ENCODE peak calls at places on chromosomes 4 and X, in eight cellular contexts. X is kidney glomerular epithelial cell; A is activated CD8-positive, alpha-beta T cell treated with anti-CD3 and anti-CD28 coated beads for 36 hours; H is posterior vena cava; D is hippocampal formation; Q is non-pigmented ciliary epithelial cell; C is GM04504; P is KG1. J is an unnamed sample.

GRCh38 chrX:124393238-124393637 is 46.9 kb downstream of the SH2D1A start:
- DNase-seq in Q (no peak), P (no peak), C (no peak), X (no peak), H (no peak), D (no peak), A (no peak), J (no peak)

GRCh38 chr4:182913036-182913435 is 4.2 kb downstream of the DCTD start:
- DNase-seq in D (no peak), C (no peak), Q (no peak), A (no peak), P (no peak), X (no peak), H (no peak), J (no peak)

GRCh38 chr4:125013891-125014290 is 300.9 kb upstream of the FAT4 start:
- DNase-seq in P (no peak), Q (no peak), X (no peak), D (no peak), C (no peak), H (no peak), A (no peak), J (no peak)

GRCh38 chr4:164959896-164960295 is 17.6 kb downstream of the TRIM61 start:
- DNase-seq in D (no peak), C (no peak), X (no peak), P (no peak), H (no peak), A (no peak), Q (no peak), J (no peak)

GRCh38 chr4:15238720-15239119 is 189.1 kb upstream of the C1QTNF7 start:
- DNase-seq in Q (no peak), A (peak), X (peak), C (peak), P (peak), H (no peak), D (peak), J (no peak)

GRCh38 chr4:47744843-47745382 is 93.0 kb downstream of the CORIN start:
- DNase-seq in C (no peak), P (no peak), D (no peak), A (no peak), H (no peak), Q (no peak), X (no peak), J (no peak)

GRCh38 chr4:92235741-92236140 is 68.0 kb upstream of the GRID2 start:
- DNase-seq in Q (no peak), C (no peak), D (no peak), A (no peak), X (peak), P (no peak), H (no peak), J (peak)

GRCh38 chrX:119325456-119325855 is 73.7 kb upstream of the SLC25A43 start:
- DNase-seq in P (no peak), X (no peak), C (no peak), A (no peak), H (no peak), D (no peak), Q (no peak), J (no peak)

GRCh38 chr4:93776386-93777080 is 52.0 kb upstream of the ATOH1 start:
- DNase-seq in C (no peak), P (no peak), A (no peak), X (peak), H (no peak), D (no peak), Q (peak), J (no peak)

GRCh38 chr4:72205831-72206230 is 174.0 kb downstream of the NPFFR2 start:
- DNase-seq in C (no peak), H (no peak), P (no peak), A (no peak), X (no peak), D (no peak), Q (no peak), J (no peak)

GRCh38 chrX:27815209-27815608 is 7.4 kb downstream of the MAGEB10 start:
- DNase-seq in D (no peak), Q (peak), X (peak), H (no peak), C (no peak), P (no peak), A (no peak), J (no peak)

GRCh38 chr4:184913356-184914143 is 87.8 kb upstream of the ACSL1 start:
- DNase-seq in C (no peak), D (no peak), X (no peak), A (no peak), P (no peak), H (no peak), Q (no peak), J (no peak)

GRCh38 chrX:74389016-74389415 is 32.3 kb upstream of the SLC16A2 start:
- DNase-seq in D (no peak), A (no peak), P (no peak), H (no peak), Q (no peak), C (no peak), X (no peak), J (no peak)

GRCh38 chr4:74661427-74662171 is 132.7 kb downstream of the BTC start:
- DNase-seq in X (no peak), A (no peak), C (no peak), H (no peak), D (no peak), P (no peak), Q (no peak), J (no peak)

GRCh38 chrX:134004038-134004437 is 18.6 kb upstream of the GPC3 start:
- DNase-seq in P (no peak), D (no peak), C (peak), H (no peak), A (no peak), Q (no peak), X (peak), J (no peak)

GRCh38 chr4:98908182-98908581 is 20.8 kb downstream of the EIF4E start:
- DNase-seq in H (no peak), C (no peak), D (no peak), A (no peak), P (no peak), Q (no peak), X (no peak), J (no peak)

GRCh38 chrX:143788265-143788664 is 67.7 kb upstream of the SPANXN2 start:
- DNase-seq in P (no peak), C (no peak), A (no peak), Q (no peak), H (no peak), X (peak), D (no peak), J (peak)

GRCh38 chr4:95637047-95637600 is 88.4 kb upstream of the UNC5C start:
- DNase-seq in P (no peak), D (no peak), A (no peak), X (peak), H (no peak), Q (no peak), C (no peak), J (no peak)

GRCh38 chr4:9923195-9923812 is 98.0 kb downstream of the SLC2A9 start:
- DNase-seq in D (no peak), Q (no peak), H (peak), X (no peak), C (no peak), P (no peak), A (no peak), J (no peak)

GRCh38 chr4:114115526-114115925 is 136.1 kb upstream of the ARSJ start:
- DNase-seq in Q (no peak), C (no peak), D (no peak), H (no peak), A (no peak), P (no peak), X (no peak), J (no peak)

GRCh38 chrX:102723456-102723855 is 2.9 kb downstream of the GPRASP3 start:
- DNase-seq in Q (no peak), P (no peak), C (no peak), A (no peak), H (no peak), D (no peak), X (no peak), J (no peak)

GRCh38 chr4:15343000-15343399 is 84.8 kb upstream of the C1QTNF7 start:
- DNase-seq in Q (no peak), P (no peak), A (no peak), C (no peak), H (no peak), X (peak), D (no peak), J (no peak)

GRCh38 chr4:126799971-126800722 is 832.6 kb upstream of the INTU start:
- DNase-seq in D (no peak), Q (no peak), A (no peak), P (no peak), X (no peak), C (no peak), H (no peak), J (no peak)

GRCh38 chrX:124242160-124242559 is 90.3 kb upstream of the TEX13D start:
- DNase-seq in Q (no peak), D (no peak), X (no peak), H (no peak), P (no peak), A (no peak), C (no peak), J (no peak)

GRCh38 chr4:79576480-79576803 is 168.4 kb upstream of the GK2 start:
- DNase-seq in Q (peak), H (no peak), C (no peak), X (peak), A (peak), P (peak), D (peak), J (peak)

GRCh38 chr4:156146581-156146980 is 192.9 kb upstream of the CTSO start:
- DNase-seq in D (no peak), Q (no peak), P (no peak), A (no peak), X (no peak), H (no peak), C (no peak), J (no peak)

GRCh38 chr4:22238742-22239141 is 277.1 kb downstream of the ADGRA3 start:
- DNase-seq in A (no peak), P (no peak), D (no peak), H (no peak), Q (no peak), C (no peak), X (no peak), J (no peak)

GRCh38 chrX:112839856-112840255 is 775 bp downstream of the AMOT start:
- DNase-seq in X (no peak), C (no peak), H (no peak), A (no peak), Q (no peak), D (no peak), P (no peak), J (no peak)

GRCh38 chrX:20309796-20310195 is 43.1 kb upstream of the RPS6KA3 start:
- DNase-seq in A (no peak), D (no peak), H (no peak), P (no peak), C (peak), X (no peak), Q (peak), J (no peak)

GRCh38 chr4:148443550-148444295 is 1.5 kb upstream of the NR3C2 start:
- DNase-seq in C (no peak), A (peak), H (peak), X (no peak), Q (no peak), D (no peak), P (no peak), J (no peak)

GRCh38 chr4:104591505-104591904 is 96.8 kb upstream of the CXXC4 start:
- DNase-seq in H (no peak), Q (no peak), D (no peak), C (no peak), X (no peak), P (no peak), A (no peak), J (no peak)

GRCh38 chrX:24025741-24026402 is 1.1 kb downstream of the KLHL15 start:
- DNase-seq in Q (peak), C (peak), X (no peak), A (peak), P (peak), D (no peak), H (no peak), J (no peak)

GRCh38 chr4:67087897-67088296 is 457.4 kb downstream of the CENPC start:
- DNase-seq in Q (peak), A (peak), P (peak), D (no peak), H (no peak), X (peak), C (no peak), J (no peak)

GRCh38 chr4:82988323-82988832 is 22.2 kb downstream of the LIN54 start:
- DNase-seq in A (no peak), C (peak), H (no peak), D (no peak), X (no peak), P (no peak), Q (peak), J (no peak)

GRCh38 chr4:13930155-13930554 is 302.6 kb upstream of the BOD1L1 start:
- DNase-seq in D (no peak), P (no peak), X (no peak), A (no peak), H (no peak), C (no peak), Q (no peak), J (no peak)

GRCh38 chr4:148779771-148780170 is 337.6 kb upstream of the NR3C2 start:
- DNase-seq in A (no peak), D (no peak), X (no peak), H (no peak), C (no peak), P (no peak), Q (no peak), J (no peak)

J was measured in SK-N-MC.